ENCODE peak calls at places on chromosomes 11 and 22, in eight cellular contexts. B is tibial nerve; J is KBM-7; L is activated CD8-positive, alpha-beta memory T cell treated with anti-CD3 and anti-CD28 coated beads, Interleukin-2, amount 50 U/mL, for 4 hours; P is AG09319; W is astrocyte of the spinal cord; K is left colon; M is anterior cingulate cortex. V is an unnamed sample.

GRCh38 chr22:18954941-18955571 is 19.0 kb upstream of the PRODH start:
- DNase-seq in B (peak; percentile 1), J (no peak), L (peak; percentile 12), P (no peak), W (no peak), K (no peak), M (no peak), V (no peak)

GRCh38 chr11:66745356-66746235 is 16.6 kb upstream of the SPTBN2 start:
- DNase-seq in B (no peak), J (no peak), L (peak; percentile 41), P (no peak), W (no peak), K (peak; percentile 77), M (no peak), V (no peak)

GRCh38 chr11:118799372-118799771 is 8.4 kb upstream of the DDX6 start:
- DNase-seq in B (no peak), J (no peak), L (no peak), P (no peak), W (no peak), K (no peak), M (no peak), V (no peak)

GRCh38 chr11:26134481-26135355 is 197.2 kb upstream of the ANO3 start:
- DNase-seq in B (no peak), J (no peak), L (no peak), P (no peak), W (peak; percentile 14), K (no peak), M (no peak), V (no peak)

GRCh38 chr11:120632579-120632978 is 121.0 kb downstream of the GRIK4 start:
- DNase-seq in B (no peak), J (no peak), L (no peak), P (no peak), W (no peak), K (no peak), M (no peak), V (no peak)

GRCh38 chr22:40560551-40560950 is 76.0 kb downstream of the MRTFA start:
- DNase-seq in B (no peak), J (peak; percentile 59), L (no peak), P (no peak), W (peak; percentile 65), K (no peak), M (no peak), V (no peak)

GRCh38 chr11:17986007-17986710 is 26.7 kb downstream of the SERGEF start:
- DNase-seq in B (no peak), J (no peak), L (no peak), P (peak; percentile 65), W (peak; percentile 85), K (no peak), M (no peak), V (no peak)

GRCh38 chr11:128424867-128425285 is 162.5 kb downstream of the ETS1 start:
- DNase-seq in B (no peak), J (no peak), L (no peak), P (no peak), W (peak; percentile 41), K (peak; percentile 90), M (no peak), V (no peak)

GRCh38 chr11:7579226-7579825 is 65.5 kb downstream of the PPFIBP2 start:
- DNase-seq in B (no peak), J (no peak), L (no peak), P (peak; percentile 36), W (peak; percentile 41), K (no peak), M (no peak), V (no peak)

GRCh38 chr11:61969838-61970452 is 2.5 kb upstream of the FTH1 start:
- DNase-seq in B (no peak), J (no peak), L (no peak), P (no peak), W (peak; percentile 63), K (no peak), M (no peak), V (no peak)

V was measured in thoracic aorta.